ENCODE peak calls at places on chromosomes 7 and 10, in six cellular contexts. O, X, A, B, R and V are unnamed samples.

GRCh38 chr10:128186959-128187787 is 61.0 kb upstream of the MKI67 start:
- DNase-seq in O (no peak), X (peak; percentile 78), A (no peak), B (no peak), R (no peak), V (no peak)

GRCh38 chr10:102395677-102396197 is at the start of gene NFKB2:
- DNase-seq in O (no peak), X (peak; percentile 42), A (no peak), B (no peak), R (no peak), V (no peak)

GRCh38 chr7:128710391-128710930 is 28.7 kb upstream of the CALU start:
- DNase-seq in O (no peak), X (no peak), A (no peak), B (no peak), R (no peak), V (peak; percentile 88)

GRCh38 chr10:123772645-123773508 is 106.7 kb downstream of the GPR26 start:
- DNase-seq in O (no peak), X (no peak), A (no peak), B (no peak), R (peak; percentile 20), V (no peak)

GRCh38 chr7:151880688-151881087 is 3.8 kb upstream of the PRKAG2 start:
- DNase-seq in O (no peak), X (no peak), A (no peak), B (no peak), R (no peak), V (no peak)

GRCh38 chr10:123496996-123497660 is 169.0 kb upstream of the GPR26 start:
- DNase-seq in O (no peak), X (no peak), A (no peak), B (no peak), R (no peak), V (no peak)

GRCh38 chr10:80165173-80165572 is 32.6 kb downstream of the PLAC9 start:
- DNase-seq in O (no peak), X (no peak), A (no peak), B (no peak), R (no peak), V (no peak)

GRCh38 chr7:41058986-41059741 is 643.7 kb downstream of the INHBA start:
- DNase-seq in O (no peak), X (no peak), A (peak; percentile 44), B (no peak), R (no peak), V (no peak)

GRCh38 chr10:84826704-84827103 is 498.3 kb downstream of the CCSER2 start:
- DNase-seq in O (no peak), X (peak; percentile 53), A (no peak), B (no peak), R (no peak), V (no peak)

GRCh38 chr7:34946486-34946885 is 90.8 kb downstream of the DPY19L1 start:
- DNase-seq in O (no peak), X (no peak), A (no peak), B (no peak), R (no peak), V (no peak)

GRCh38 chr7:90320801-90321494 is at the start of gene FAM237B:
- DNase-seq in O (no peak), X (peak; percentile 84), A (no peak), B (no peak), R (no peak), V (no peak)

GRCh38 chr10:110471566-110472139 is 26.1 kb upstream of the DUSP5 start:
- DNase-seq in O (no peak), X (no peak), A (no peak), B (no peak), R (no peak), V (no peak)

GRCh38 chr7:95578299-95578855 is 17.9 kb downstream of the PDK4 start:
- DNase-seq in O (no peak), X (no peak), A (no peak), B (no peak), R (no peak), V (no peak)

GRCh38 chr7:116490351-116490750 is 9.2 kb upstream of the CAV2 start:
- DNase-seq in O (no peak), X (no peak), A (no peak), B (no peak), R (no peak), V (no peak)
- H3K27ac ChIP-seq in O (no peak overlapping the region), X (no peak overlapping the region), A (no peak overlapping the region), B (no peak overlapping the region), R (no peak overlapping the region), V (no peak overlapping the region)

GRCh38 chr7:55278321-55278720 is 86.8 kb upstream of the LANCL2 start:
- DNase-seq in O (no peak), X (no peak), A (no peak), B (no peak), R (no peak), V (no peak)
- TF ChIP-seq GABPA in O (no peak), X (no peak), A (no peak), B (no peak), R (no peak), V (no peak)

DNA sequence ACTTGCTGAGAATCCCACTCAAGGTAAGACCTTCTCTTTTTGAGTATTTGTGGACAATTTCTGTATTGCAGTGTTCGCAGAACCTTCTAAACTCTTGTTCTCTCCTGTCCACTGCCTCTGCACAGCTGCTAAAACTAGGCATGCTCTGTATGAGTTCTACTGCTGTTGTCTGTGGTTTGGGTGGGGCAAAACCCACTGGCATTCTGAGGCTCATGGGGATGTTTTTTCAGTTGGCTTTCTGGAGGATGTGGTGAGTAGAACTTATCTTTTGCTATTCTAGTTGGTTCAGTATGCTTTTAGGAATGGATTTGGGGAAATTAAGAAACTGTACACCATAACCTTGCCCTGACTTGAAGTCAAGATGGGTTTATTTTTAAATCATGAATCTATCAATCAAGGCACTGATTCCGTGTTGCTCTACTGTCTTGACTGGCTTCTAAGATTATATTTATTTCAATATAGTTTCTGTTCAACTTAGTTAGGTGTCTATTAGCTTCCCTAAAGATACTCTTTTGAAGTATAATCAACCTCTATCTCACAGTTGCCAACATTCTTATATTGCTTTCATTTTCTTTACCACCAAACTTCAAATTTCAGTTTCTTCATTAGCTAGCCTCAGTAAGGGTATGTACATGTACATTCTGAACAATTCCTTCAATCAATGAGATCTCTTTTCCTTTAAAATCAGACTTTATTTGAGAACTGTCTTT is 25.0 kb upstream of the C1GALT1 start:
- DNase-seq in O (no peak), X (no peak), A (no peak), B (peak; percentile 17), R (peak; percentile 45), V (peak; percentile 70)
- H3K4me3 ChIP-seq in O (peak overlapping the region; percentile 58), X (no peak overlapping the region), A (no peak overlapping the region), B (no peak overlapping the region), R (no peak overlapping the region), V (no peak overlapping the region)

GRCh38 chr7:82678716-82679115 is 235.1 kb upstream of the CACNA2D1 start:
- DNase-seq in O (no peak), X (no peak), A (no peak), B (no peak), R (no peak), V (peak; percentile 26)
- H3K27ac ChIP-seq in O (no peak overlapping the region), X (peak overlapping the region; percentile 55), A (no peak overlapping the region), B (no peak overlapping the region), R (no peak overlapping the region), V (no peak overlapping the region)

DNA sequence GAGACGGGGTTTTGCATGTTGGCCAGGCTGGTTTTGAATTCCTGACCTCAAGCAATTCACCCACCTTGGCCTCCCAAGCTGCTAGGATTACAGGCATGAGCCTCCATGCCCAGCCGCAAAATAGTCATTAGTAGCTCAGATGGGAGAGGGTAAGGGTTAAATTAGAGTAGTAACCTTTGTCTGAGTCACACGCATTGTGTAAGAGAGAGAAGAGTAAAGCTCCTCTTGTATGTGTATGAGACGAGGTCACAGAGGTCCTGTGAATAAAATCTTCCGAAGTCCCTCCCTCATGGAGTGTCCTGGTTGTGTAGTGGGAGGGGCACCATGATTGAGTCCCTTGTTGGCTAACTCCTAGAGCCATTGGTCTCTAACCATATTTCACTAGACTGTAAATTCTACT is 85.2 kb upstream of the CDC14C start:
- DNase-seq in O (no peak), X (no peak), A (no peak), B (no peak), R (no peak), V (no peak)
- TF ChIP-seq GABPA in O (no peak), X (no peak), A (no peak), B (no peak), R (no peak), V (no peak)

DNA sequence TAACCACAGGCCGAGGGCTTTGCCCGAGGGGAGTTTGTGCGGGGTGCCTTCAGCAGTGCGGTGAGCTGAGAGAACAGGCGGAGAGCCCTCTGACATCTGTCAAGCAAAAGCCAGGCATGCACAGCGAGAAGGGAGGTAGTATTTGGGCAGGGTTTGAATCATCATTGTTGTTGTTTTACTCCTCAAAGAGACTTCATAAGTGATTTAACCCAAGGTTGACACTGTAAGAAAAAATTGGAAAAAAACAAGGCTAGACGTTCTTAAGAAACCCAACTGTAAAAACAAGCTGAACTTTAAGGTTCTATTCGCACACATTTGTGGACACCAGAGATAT is 1.3 kb downstream of the ADAM22 start:
- DNase-seq in O (no peak), X (no peak), A (no peak), B (no peak), R (no peak), V (no peak)
- H3K4me3 ChIP-seq in O (peak overlapping the region; percentile 64), X (peak overlapping the region; percentile 74), A (peak overlapping the region; percentile 76), B (no peak overlapping the region), R (peak overlapping the region; percentile 71), V (no peak overlapping the region)

DNA sequence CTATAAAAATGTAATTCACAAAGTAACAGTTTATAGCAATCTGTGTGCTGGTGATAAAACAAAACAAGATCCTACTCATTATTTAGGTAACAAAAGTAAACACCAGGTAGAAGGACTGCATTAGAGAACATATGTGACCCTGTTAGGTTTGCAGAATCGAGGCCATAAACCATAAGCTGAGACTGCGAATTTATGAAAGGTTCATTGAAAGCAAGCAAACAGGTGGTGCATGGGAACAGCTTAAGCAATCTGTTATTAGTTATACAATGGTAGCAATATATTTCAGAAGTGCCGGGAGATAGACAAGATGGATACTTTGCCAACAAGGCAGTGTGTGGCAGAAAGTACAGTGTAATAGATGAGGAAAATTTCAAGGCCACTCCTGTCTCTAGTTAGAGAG is 23.5 kb upstream of the FAM133B start:
- DNase-seq in O (no peak), X (no peak), A (no peak), B (no peak), R (no peak), V (no peak)
- H3K27ac ChIP-seq in O (no peak overlapping the region), X (peak overlapping the region; percentile 9), A (no peak overlapping the region), B (no peak overlapping the region), R (no peak overlapping the region), V (no peak overlapping the region)